ENCODE peak calls at places on chromosomes 5 and 9, in five cellular contexts. One of them, this sample, is unnamed.

GRCh38 chr5:131413605-131414559 is 150.0 kb downstream of the CDC42SE2 start:
- DNase-seq in WTC11: no peak
- DNase-seq in uterus: no peak
- DNase-seq in stimulated activated CD8-positive, alpha-beta memory T cell treated with anti-CD3 and anti-CD28 coated beads, Interleukin-15, amount 100 ng/mL, for 48 hours: no peak
- DNase-seq in T-helper 2 cell: no peak
- DNase-seq in this sample: no peak

GRCh38 chr5:1654786-1655495 is 131.2 kb upstream of the LPCAT1 start:
- DNase-seq in WTC11: no peak
- DNase-seq in uterus: no peak
- DNase-seq in stimulated activated CD8-positive, alpha-beta memory T cell treated with anti-CD3 and anti-CD28 coated beads, Interleukin-15, amount 100 ng/mL, for 48 hours: no peak
- DNase-seq in T-helper 2 cell: no peak
- DNase-seq in this sample: no peak

GRCh38 chr5:91556-92263 is at the start of gene PLEKHG4B:
- DNase-seq in WTC11: peak
- DNase-seq in uterus: no peak
- DNase-seq in stimulated activated CD8-positive, alpha-beta memory T cell treated with anti-CD3 and anti-CD28 coated beads, Interleukin-15, amount 100 ng/mL, for 48 hours: peak
- DNase-seq in T-helper 2 cell: no peak
- DNase-seq in this sample: no peak

GRCh38 chr9:14942037-14942436 is 31.8 kb upstream of the FREM1 start:
- DNase-seq in WTC11: no peak
- DNase-seq in uterus: peak
- DNase-seq in stimulated activated CD8-positive, alpha-beta memory T cell treated with anti-CD3 and anti-CD28 coated beads, Interleukin-15, amount 100 ng/mL, for 48 hours: no peak
- DNase-seq in T-helper 2 cell: no peak
- DNase-seq in this sample: no peak

GRCh38 chr5:172816887-172817418 is 17.1 kb upstream of the ERGIC1 start:
- DNase-seq in WTC11: no peak
- DNase-seq in uterus: peak
- DNase-seq in stimulated activated CD8-positive, alpha-beta memory T cell treated with anti-CD3 and anti-CD28 coated beads, Interleukin-15, amount 100 ng/mL, for 48 hours: no peak
- DNase-seq in T-helper 2 cell: no peak
- DNase-seq in this sample: no peak

GRCh38 chr5:24633705-24634325 is 11.0 kb downstream of the CDH10 start:
- DNase-seq in WTC11: no peak
- DNase-seq in uterus: no peak
- DNase-seq in stimulated activated CD8-positive, alpha-beta memory T cell treated with anti-CD3 and anti-CD28 coated beads, Interleukin-15, amount 100 ng/mL, for 48 hours: no peak
- DNase-seq in T-helper 2 cell: no peak
- DNase-seq in this sample: no peak

GRCh38 chr9:121767176-121767769 is 115.8 kb downstream of the DAB2IP start:
- DNase-seq in WTC11: no peak
- DNase-seq in uterus: no peak
- DNase-seq in stimulated activated CD8-positive, alpha-beta memory T cell treated with anti-CD3 and anti-CD28 coated beads, Interleukin-15, amount 100 ng/mL, for 48 hours: no peak
- DNase-seq in T-helper 2 cell: no peak
- DNase-seq in this sample: no peak

GRCh38 chr5:107869459-107870115 is 198.8 kb upstream of the EFNA5 start:
- DNase-seq in WTC11: no peak
- DNase-seq in uterus: no peak
- DNase-seq in stimulated activated CD8-positive, alpha-beta memory T cell treated with anti-CD3 and anti-CD28 coated beads, Interleukin-15, amount 100 ng/mL, for 48 hours: no peak
- DNase-seq in T-helper 2 cell: no peak
- DNase-seq in this sample: no peak

GRCh38 chr9:88536951-88537742 is 2.2 kb downstream of the NXNL2 start:
- DNase-seq in WTC11: no peak
- DNase-seq in uterus: peak
- DNase-seq in stimulated activated CD8-positive, alpha-beta memory T cell treated with anti-CD3 and anti-CD28 coated beads, Interleukin-15, amount 100 ng/mL, for 48 hours: no peak
- DNase-seq in T-helper 2 cell: no peak
- DNase-seq in this sample: no peak

GRCh38 chr5:3835817-3836216 is 240.2 kb downstream of the IRX1 start:
- DNase-seq in WTC11: no peak
- DNase-seq in uterus: no peak
- DNase-seq in stimulated activated CD8-positive, alpha-beta memory T cell treated with anti-CD3 and anti-CD28 coated beads, Interleukin-15, amount 100 ng/mL, for 48 hours: no peak
- DNase-seq in T-helper 2 cell: no peak
- DNase-seq in this sample: no peak

GRCh38 chr5:87020099-87020934 is 247.4 kb upstream of the RASA1 start:
- DNase-seq in WTC11: no peak
- DNase-seq in uterus: no peak
- DNase-seq in stimulated activated CD8-positive, alpha-beta memory T cell treated with anti-CD3 and anti-CD28 coated beads, Interleukin-15, amount 100 ng/mL, for 48 hours: no peak
- DNase-seq in T-helper 2 cell: no peak
- DNase-seq in this sample: no peak

GRCh38 chr5:150590979-150591411 is 49.5 kb upstream of the SYNPO start:
- DNase-seq in WTC11: peak
- DNase-seq in uterus: peak
- DNase-seq in stimulated activated CD8-positive, alpha-beta memory T cell treated with anti-CD3 and anti-CD28 coated beads, Interleukin-15, amount 100 ng/mL, for 48 hours: no peak
- DNase-seq in T-helper 2 cell: no peak
- DNase-seq in this sample: no peak

GRCh38 chr9:127714916-127715442 is 484 bp downstream of the PTRH1 start:
- DNase-seq in WTC11: no peak
- DNase-seq in uterus: no peak
- DNase-seq in stimulated activated CD8-positive, alpha-beta memory T cell treated with anti-CD3 and anti-CD28 coated beads, Interleukin-15, amount 100 ng/mL, for 48 hours: no peak
- DNase-seq in T-helper 2 cell: no peak
- DNase-seq in this sample: no peak

GRCh38 chr5:138752951-138753793 is at the start of gene CTNNA1:
- DNase-seq in WTC11: peak
- DNase-seq in uterus: peak
- DNase-seq in stimulated activated CD8-positive, alpha-beta memory T cell treated with anti-CD3 and anti-CD28 coated beads, Interleukin-15, amount 100 ng/mL, for 48 hours: peak
- DNase-seq in T-helper 2 cell: peak
- DNase-seq in this sample: no peak

GRCh38 chr5:31768046-31768445 is 129.1 kb downstream of the PDZD2 start:
- DNase-seq in WTC11: no peak
- DNase-seq in uterus: no peak
- DNase-seq in stimulated activated CD8-positive, alpha-beta memory T cell treated with anti-CD3 and anti-CD28 coated beads, Interleukin-15, amount 100 ng/mL, for 48 hours: no peak
- DNase-seq in T-helper 2 cell: no peak
- DNase-seq in this sample: no peak

GRCh38 chr9:2798423-2798822 is 45.5 kb downstream of the PUM3 start:
- DNase-seq in WTC11: no peak
- DNase-seq in uterus: no peak
- DNase-seq in stimulated activated CD8-positive, alpha-beta memory T cell treated with anti-CD3 and anti-CD28 coated beads, Interleukin-15, amount 100 ng/mL, for 48 hours: no peak
- DNase-seq in T-helper 2 cell: no peak
- DNase-seq in this sample: no peak